ENCODE peak calls at places on chromosome X, in nine cellular contexts. One of them, this sample, is unnamed.

GRCh38 chrX:48025561-48025960 is 18.8 kb downstream of the SPACA5 start:
- DNase-seq in psoas muscle: no peak
- DNase-seq in transverse colon: peak; percentile 36
- DNase-seq in uterus: no peak
- DNase-seq in left lung: no peak
- DNase-seq in fibroblast of lung: peak; percentile 41
- DNase-seq in sigmoid colon: no peak
- DNase-seq in Peyer's patch: peak; percentile 75
- DNase-seq in MM.1S: peak; percentile 58
- DNase-seq in this sample: no peak

GRCh38 chrX:102580891-102581290 is 18.4 kb upstream of the ARMCX5 start:
- DNase-seq in psoas muscle: no peak
- DNase-seq in transverse colon: no peak
- DNase-seq in uterus: no peak
- DNase-seq in left lung: no peak
- DNase-seq in fibroblast of lung: no peak
- DNase-seq in sigmoid colon: no peak
- DNase-seq in Peyer's patch: no peak
- DNase-seq in MM.1S: no peak
- DNase-seq in this sample: no peak

GRCh38 chrX:71301195-71301924 is at the start of gene ITGB1BP2:
- DNase-seq in psoas muscle: no peak
- DNase-seq in transverse colon: no peak
- DNase-seq in uterus: peak; percentile 23
- DNase-seq in left lung: no peak
- DNase-seq in fibroblast of lung: peak; percentile 69
- DNase-seq in sigmoid colon: peak; percentile 66
- DNase-seq in Peyer's patch: no peak
- DNase-seq in MM.1S: no peak
- DNase-seq in this sample: peak; percentile 13

GRCh38 chrX:12949927-12950656 is 24.8 kb upstream of the TMSB4X start:
- DNase-seq in psoas muscle: peak; percentile 69
- DNase-seq in transverse colon: peak; percentile 89
- DNase-seq in uterus: peak; percentile 85
- DNase-seq in left lung: peak; percentile 87
- DNase-seq in fibroblast of lung: peak; percentile 87
- DNase-seq in sigmoid colon: peak; percentile 94
- DNase-seq in Peyer's patch: peak; percentile 97
- DNase-seq in MM.1S: peak; percentile 63
- DNase-seq in this sample: peak; percentile 71

GRCh38 chrX:152220612-152221011 is 82.2 kb upstream of the MAGEA10 start:
- DNase-seq in psoas muscle: no peak
- DNase-seq in transverse colon: no peak
- DNase-seq in uterus: no peak
- DNase-seq in left lung: no peak
- DNase-seq in fibroblast of lung: peak; percentile 60
- DNase-seq in sigmoid colon: no peak
- DNase-seq in Peyer's patch: no peak
- DNase-seq in MM.1S: no peak
- DNase-seq in this sample: no peak

GRCh38 chrX:136417806-136418205 is 69.9 kb upstream of the BRS3 start:
- DNase-seq in psoas muscle: no peak
- DNase-seq in transverse colon: no peak
- DNase-seq in uterus: no peak
- DNase-seq in left lung: no peak
- DNase-seq in fibroblast of lung: no peak
- DNase-seq in sigmoid colon: no peak
- DNase-seq in Peyer's patch: no peak
- DNase-seq in MM.1S: no peak
- DNase-seq in this sample: no peak

GRCh38 chrX:110045421-110045820 is 42.5 kb downstream of the TMEM164 start:
- DNase-seq in psoas muscle: no peak
- DNase-seq in transverse colon: no peak
- DNase-seq in uterus: no peak
- DNase-seq in left lung: no peak
- DNase-seq in fibroblast of lung: no peak
- DNase-seq in sigmoid colon: no peak
- DNase-seq in Peyer's patch: no peak
- DNase-seq in MM.1S: no peak
- DNase-seq in this sample: no peak

GRCh38 chrX:102659790-102660757 is 8.8 kb downstream of the GPRASP1 start:
- DNase-seq in psoas muscle: peak; percentile 85
- DNase-seq in transverse colon: peak; percentile 88
- DNase-seq in uterus: peak; percentile 80
- DNase-seq in left lung: peak; percentile 88
- DNase-seq in fibroblast of lung: peak; percentile 61
- DNase-seq in sigmoid colon: peak; percentile 92
- DNase-seq in Peyer's patch: peak; percentile 94
- DNase-seq in MM.1S: peak; percentile 78
- DNase-seq in this sample: peak; percentile 86

GRCh38 chrX:47849776-47850175 is 13.1 kb downstream of the ZNF81 start:
- DNase-seq in psoas muscle: no peak
- DNase-seq in transverse colon: no peak
- DNase-seq in uterus: no peak
- DNase-seq in left lung: no peak
- DNase-seq in fibroblast of lung: no peak
- DNase-seq in sigmoid colon: no peak
- DNase-seq in Peyer's patch: no peak
- DNase-seq in MM.1S: no peak
- DNase-seq in this sample: no peak

GRCh38 chrX:130114141-130114561 is 3.9 kb upstream of the ELF4 start:
- DNase-seq in psoas muscle: no peak
- DNase-seq in transverse colon: no peak
- DNase-seq in uterus: no peak
- DNase-seq in left lung: no peak
- DNase-seq in fibroblast of lung: peak; percentile 48
- DNase-seq in sigmoid colon: no peak
- DNase-seq in Peyer's patch: no peak
- DNase-seq in MM.1S: no peak
- DNase-seq in this sample: no peak

GRCh38 chrX:103061486-103061885 is 2.5 kb downstream of the BEX1 start:
- DNase-seq in psoas muscle: no peak
- DNase-seq in transverse colon: no peak
- DNase-seq in uterus: no peak
- DNase-seq in left lung: no peak
- DNase-seq in fibroblast of lung: no peak
- DNase-seq in sigmoid colon: no peak
- DNase-seq in Peyer's patch: no peak
- DNase-seq in MM.1S: no peak
- DNase-seq in this sample: no peak

GRCh38 chrX:13170966-13171558 is 126.6 kb upstream of the FAM9C start:
- DNase-seq in psoas muscle: no peak
- DNase-seq in transverse colon: no peak
- DNase-seq in uterus: no peak
- DNase-seq in left lung: no peak
- DNase-seq in fibroblast of lung: no peak
- DNase-seq in sigmoid colon: no peak
- DNase-seq in Peyer's patch: no peak
- DNase-seq in MM.1S: no peak
- DNase-seq in this sample: no peak

GRCh38 chrX:149851864-149852263 is 29.1 kb upstream of the MAGEA8 start:
- DNase-seq in psoas muscle: no peak
- DNase-seq in transverse colon: no peak
- DNase-seq in uterus: no peak
- DNase-seq in left lung: no peak
- DNase-seq in fibroblast of lung: no peak
- DNase-seq in sigmoid colon: no peak
- DNase-seq in Peyer's patch: no peak
- DNase-seq in MM.1S: no peak
- DNase-seq in this sample: no peak

GRCh38 chrX:123450217-123450616 is 266.1 kb downstream of the GRIA3 start:
- DNase-seq in psoas muscle: no peak
- DNase-seq in transverse colon: no peak
- DNase-seq in uterus: no peak
- DNase-seq in left lung: no peak
- DNase-seq in fibroblast of lung: no peak
- DNase-seq in sigmoid colon: no peak
- DNase-seq in Peyer's patch: no peak
- DNase-seq in MM.1S: peak; percentile 43
- DNase-seq in this sample: no peak

GRCh38 chrX:37603938-37604409 is 32.5 kb downstream of the LANCL3 start:
- DNase-seq in psoas muscle: no peak
- DNase-seq in transverse colon: no peak
- DNase-seq in uterus: no peak
- DNase-seq in left lung: no peak
- DNase-seq in fibroblast of lung: peak; percentile 11
- DNase-seq in sigmoid colon: peak; percentile 69
- DNase-seq in Peyer's patch: no peak
- DNase-seq in MM.1S: no peak
- DNase-seq in this sample: peak; percentile 26

GRCh38 chrX:110402855-110403230 is 44.2 kb downstream of the RTL9 start:
- DNase-seq in psoas muscle: no peak
- DNase-seq in transverse colon: no peak
- DNase-seq in uterus: no peak
- DNase-seq in left lung: no peak
- DNase-seq in fibroblast of lung: no peak
- DNase-seq in sigmoid colon: no peak
- DNase-seq in Peyer's patch: no peak
- DNase-seq in MM.1S: no peak
- DNase-seq in this sample: no peak

GRCh38 chrX:36909584-36909983 is 98.6 kb upstream of the FAM47C start:
- DNase-seq in psoas muscle: no peak
- DNase-seq in transverse colon: no peak
- DNase-seq in uterus: no peak
- DNase-seq in left lung: no peak
- DNase-seq in fibroblast of lung: peak; percentile 0
- DNase-seq in sigmoid colon: no peak
- DNase-seq in Peyer's patch: no peak
- DNase-seq in MM.1S: no peak
- DNase-seq in this sample: no peak

GRCh38 chrX:48597353-48598264 is at the start of gene WDR13:
- DNase-seq in psoas muscle: peak; percentile 92
- DNase-seq in transverse colon: peak; percentile 94
- DNase-seq in uterus: peak; percentile 93
- DNase-seq in left lung: peak; percentile 93
- DNase-seq in fibroblast of lung: peak; percentile 93
- DNase-seq in sigmoid colon: peak; percentile 95
- DNase-seq in Peyer's patch: peak; percentile 96
- DNase-seq in MM.1S: peak; percentile 91
- DNase-seq in this sample: peak; percentile 91

GRCh38 chrX:20267924-20268701 is 1.4 kb upstream of the RPS6KA3 start:
- DNase-seq in psoas muscle: peak; percentile 61
- DNase-seq in transverse colon: peak; percentile 40
- DNase-seq in uterus: peak; percentile 61
- DNase-seq in left lung: peak; percentile 62
- DNase-seq in fibroblast of lung: peak; percentile 31
- DNase-seq in sigmoid colon: peak; percentile 86
- DNase-seq in Peyer's patch: peak; percentile 64
- DNase-seq in MM.1S: no peak
- DNase-seq in this sample: peak; percentile 58

GRCh38 chrX:43224496-43224895 is 431.6 kb upstream of the MAOA start:
- DNase-seq in psoas muscle: no peak
- DNase-seq in transverse colon: no peak
- DNase-seq in uterus: no peak
- DNase-seq in left lung: no peak
- DNase-seq in fibroblast of lung: no peak
- DNase-seq in sigmoid colon: no peak
- DNase-seq in Peyer's patch: no peak
- DNase-seq in MM.1S: no peak
- DNase-seq in this sample: no peak

GRCh38 chrX:25068340-25068739 is 52.6 kb upstream of the ARX start:
- DNase-seq in psoas muscle: no peak
- DNase-seq in transverse colon: no peak
- DNase-seq in uterus: no peak
- DNase-seq in left lung: no peak
- DNase-seq in fibroblast of lung: no peak
- DNase-seq in sigmoid colon: no peak
- DNase-seq in Peyer's patch: no peak
- DNase-seq in MM.1S: no peak
- DNase-seq in this sample: no peak
- H3K4me1 ChIP-seq in psoas muscle: no peaks in the 10 kb centered on the region
- H3K4me1 ChIP-seq in transverse colon: no peaks in the 10 kb centered on the region
- H3K4me1 ChIP-seq in uterus: no peaks in the 10 kb centered on the region
- H3K4me1 ChIP-seq in left lung: no peaks in the 10 kb centered on the region
- H3K4me1 ChIP-seq in fibroblast of lung: no peaks in the 10 kb centered on the region
- H3K4me1 ChIP-seq in sigmoid colon: no peaks in the 10 kb centered on the region
- H3K4me1 ChIP-seq in Peyer's patch: no peaks in the 10 kb centered on the region
- H3K4me1 ChIP-seq in MM.1S: no peaks in the 10 kb centered on the region
- H3K4me1 ChIP-seq in this sample: no peaks in the 10 kb centered on the region

DNA sequence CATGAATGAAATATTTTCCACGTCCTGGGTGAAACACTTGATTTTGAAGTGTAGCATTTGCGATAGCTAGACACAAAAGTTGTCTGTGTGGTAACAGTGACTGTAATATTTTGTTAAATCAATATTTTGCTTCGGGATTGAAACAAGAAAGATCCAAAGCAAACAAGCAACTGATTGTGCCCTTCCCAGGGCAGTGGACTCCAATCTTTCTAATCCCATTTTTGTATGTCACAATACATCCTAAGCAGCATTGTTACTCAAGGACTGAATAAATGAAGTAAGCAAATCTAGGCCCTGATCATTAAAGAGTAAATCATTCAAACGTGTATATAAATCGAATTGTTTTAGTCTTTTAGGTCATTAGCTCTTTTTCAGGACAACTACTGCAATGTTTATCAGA is 2.8 kb downstream of the ITM2A start:
- DNase-seq in psoas muscle: no peak
- DNase-seq in transverse colon: no peak
- DNase-seq in uterus: no peak
- DNase-seq in left lung: no peak
- DNase-seq in fibroblast of lung: no peak
- DNase-seq in sigmoid colon: no peak
- DNase-seq in Peyer's patch: no peak
- DNase-seq in MM.1S: no peak
- DNase-seq in this sample: no peak
- H3K4me3 ChIP-seq in psoas muscle: no peak overlapping the region
- H3K4me3 ChIP-seq in transverse colon: no peak overlapping the region
- H3K4me3 ChIP-seq in uterus: no peak overlapping the region
- H3K4me3 ChIP-seq in left lung: no peak overlapping the region
- H3K4me3 ChIP-seq in fibroblast of lung: no peak overlapping the region
- H3K4me3 ChIP-seq in sigmoid colon: no peak overlapping the region
- H3K4me3 ChIP-seq in Peyer's patch: no peak overlapping the region
- H3K4me3 ChIP-seq in MM.1S: no peak overlapping the region
- H3K4me3 ChIP-seq in this sample: peak overlapping the region; percentile 67

GRCh38 chrX:96770315-96770714 is 85.7 kb downstream of the DIAPH2 start:
- DNase-seq in psoas muscle: no peak
- DNase-seq in transverse colon: no peak
- DNase-seq in uterus: no peak
- DNase-seq in left lung: no peak
- DNase-seq in fibroblast of lung: peak; percentile 8
- DNase-seq in sigmoid colon: no peak
- DNase-seq in Peyer's patch: no peak
- DNase-seq in MM.1S: peak; percentile 11
- DNase-seq in this sample: no peak
- TF ChIP-seq CTCF in psoas muscle: peak; percentile 54
- TF ChIP-seq CTCF in transverse colon: peak; percentile 37
- TF ChIP-seq CTCF in uterus: peak; percentile 17
- TF ChIP-seq CTCF in left lung: no peak
- TF ChIP-seq CTCF in fibroblast of lung: peak; percentile 32
- TF ChIP-seq CTCF in sigmoid colon: no peak
- TF ChIP-seq CTCF in Peyer's patch: peak; percentile 44
- TF ChIP-seq CTCF in MM.1S: peak; percentile 40
- TF ChIP-seq CTCF in this sample: peak; percentile 51

DNA sequence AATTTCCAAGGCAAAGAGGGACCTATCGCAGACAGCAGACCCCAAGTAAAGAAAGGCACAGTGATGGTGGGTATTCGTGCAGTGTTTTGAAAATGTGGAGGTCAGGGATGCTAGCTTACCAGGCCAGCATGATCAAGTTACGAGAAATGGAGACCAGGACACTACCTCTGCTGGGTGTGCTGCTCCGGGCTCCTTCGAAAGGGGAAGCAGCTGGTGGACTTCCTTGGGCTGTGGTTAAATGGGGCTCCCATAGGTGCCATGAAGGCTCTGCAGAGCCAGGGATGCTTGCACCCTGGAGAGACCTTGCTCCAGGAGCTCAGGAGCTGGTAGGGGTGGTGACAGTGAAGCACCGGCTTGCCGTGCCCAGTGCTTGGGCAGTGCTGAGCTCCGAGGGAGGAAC is 68.8 kb downstream of the TBL1X start:
- DNase-seq in psoas muscle: no peak
- DNase-seq in transverse colon: no peak
- DNase-seq in uterus: no peak
- DNase-seq in left lung: no peak
- DNase-seq in fibroblast of lung: no peak
- DNase-seq in sigmoid colon: no peak
- DNase-seq in Peyer's patch: no peak
- DNase-seq in MM.1S: no peak
- DNase-seq in this sample: no peak
- H3K4me1 ChIP-seq in psoas muscle: no peaks in the 10 kb centered on the region
- H3K4me1 ChIP-seq in transverse colon: no peaks in the 10 kb centered on the region
- H3K4me1 ChIP-seq in uterus: no peaks in the 10 kb centered on the region
- H3K4me1 ChIP-seq in left lung: peaks cover 15% of the 10 kb centered on the region
- H3K4me1 ChIP-seq in fibroblast of lung: peaks cover 12% of the 10 kb centered on the region
- H3K4me1 ChIP-seq in sigmoid colon: peaks cover 36% of the 10 kb centered on the region
- H3K4me1 ChIP-seq in Peyer's patch: no peaks in the 10 kb centered on the region
- H3K4me1 ChIP-seq in MM.1S: no peaks in the 10 kb centered on the region
- H3K4me1 ChIP-seq in this sample: peaks cover 24% of the 10 kb centered on the region